ENCODE peak calls at places on chromosomes 2 and 18, in seven cellular contexts. Q, M, A, P, Z, W and H are unnamed samples.
A peak's percentile ranks its signal among the peaks of the same experiment; 100 is the strongest.

GRCh38 chr2:197163755-197164753 is 146.5 kb downstream of the ANKRD44 start:
- DNase-seq in Q (no peak), M (no peak), A (no peak), P (no peak), Z (no peak), W (no peak), H (no peak)

GRCh38 chr2:186726938-186727337 is 33.1 kb downstream of the FAM171B start:
- DNase-seq in Q (no peak), M (peak; percentile 8), A (no peak), P (no peak), Z (no peak), W (no peak), H (no peak)

GRCh38 chr2:50558182-50558581 is 473.8 kb downstream of the NRXN1 start:
- DNase-seq in Q (no peak), M (no peak), A (no peak), P (no peak), Z (no peak), W (no peak), H (no peak)

GRCh38 chr18:35267809-35268208 is 22.2 kb downstream of the ZSCAN30 start:
- DNase-seq in Q (no peak), M (no peak), A (peak; percentile 27), P (no peak), Z (peak; percentile 67), W (no peak), H (no peak)

GRCh38 chr2:190668892-190669291 is 20.0 kb downstream of the NAB1 start:
- DNase-seq in Q (no peak), M (no peak), A (no peak), P (no peak), Z (no peak), W (no peak), H (no peak)

GRCh38 chr18:55439036-55439435 is 149.0 kb downstream of the TCF4 start:
- DNase-seq in Q (no peak), M (no peak), A (no peak), P (no peak), Z (no peak), W (no peak), H (no peak)

GRCh38 chr2:127619191-127619590 is 26.8 kb upstream of the GPR17 start:
- DNase-seq in Q (peak; percentile 43), M (no peak), A (no peak), P (no peak), Z (no peak), W (no peak), H (no peak)

GRCh38 chr18:62723666-62724281 is 8.4 kb downstream of the PHLPP1 start:
- DNase-seq in Q (no peak), M (no peak), A (no peak), P (no peak), Z (no peak), W (no peak), H (no peak)

GRCh38 chr2:111983478-111984212 is 71.4 kb upstream of the TMEM87B start:
- DNase-seq in Q (no peak), M (no peak), A (no peak), P (no peak), Z (no peak), W (no peak), H (no peak)

GRCh38 chr2:101255501-101255900 is 2.8 kb downstream of the CNOT11 start:
- DNase-seq in Q (no peak), M (peak; percentile 35), A (no peak), P (no peak), Z (no peak), W (no peak), H (peak; percentile 53)

GRCh38 chr2:98664323-98664722 is 55.9 kb downstream of the UNC50 start:
- DNase-seq in Q (no peak), M (peak; percentile 25), A (peak; percentile 40), P (no peak), Z (no peak), W (no peak), H (peak; percentile 84)

GRCh38 chr2:189147361-189147760 is 32.2 kb downstream of the COL5A2 start:
- DNase-seq in Q (no peak), M (peak; percentile 67), A (no peak), P (no peak), Z (no peak), W (no peak), H (no peak)

GRCh38 chr2:134660619-134661403 is 58.0 kb downstream of the TMEM163 start:
- DNase-seq in Q (no peak), M (no peak), A (no peak), P (no peak), Z (no peak), W (no peak), H (no peak)

GRCh38 chr2:202249864-202250263 is 11.5 kb upstream of the SUMO1 start:
- DNase-seq in Q (no peak), M (no peak), A (no peak), P (no peak), Z (no peak), W (no peak), H (peak; percentile 21)

GRCh38 chr2:111945444-111946293 is 47.3 kb downstream of the MERTK start:
- DNase-seq in Q (no peak), M (no peak), A (no peak), P (no peak), Z (no peak), W (no peak), H (no peak)

GRCh38 chr18:12315911-12316310 is 7.9 kb downstream of the TUBB6 start:
- DNase-seq in Q (no peak), M (no peak), A (no peak), P (no peak), Z (no peak), W (no peak), H (no peak)

GRCh38 chr2:176213406-176213805 is 24.9 kb downstream of the HOXD1 start:
- DNase-seq in Q (no peak), M (no peak), A (no peak), P (peak; percentile 75), Z (no peak), W (no peak), H (no peak)

GRCh38 chr18:13137939-13138821 is 80.4 kb upstream of the LDLRAD4 start:
- DNase-seq in Q (no peak), M (peak; percentile 53), A (peak; percentile 60), P (no peak), Z (peak; percentile 72), W (no peak), H (peak; percentile 97)

GRCh38 chr2:23602113-23602512 is 217.1 kb downstream of the KLHL29 start:
- DNase-seq in Q (no peak), M (peak; percentile 56), A (no peak), P (no peak), Z (no peak), W (peak; percentile 70), H (peak; percentile 25)

GRCh38 chr2:229980440-229981184 is 58.3 kb downstream of the FBXO36 start:
- DNase-seq in Q (no peak), M (peak; percentile 53), A (peak; percentile 29), P (no peak), Z (no peak), W (no peak), H (peak; percentile 65)

GRCh38 chr2:172119089-172119488 is 16.4 kb upstream of the DLX2 start:
- DNase-seq in Q (no peak), M (peak; percentile 83), A (no peak), P (peak; percentile 68), Z (no peak), W (no peak), H (no peak)

GRCh38 chr2:101151859-101152194 is 645 bp upstream of the TBC1D8 start:
- DNase-seq in Q (no peak), M (no peak), A (no peak), P (no peak), Z (no peak), W (no peak), H (no peak)